ENCODE peak calls at places on chromosome 17, in six cellular contexts. Q is SHP77 treated with DMSO at 0.1 percent for 48 hours, B is T-helper 1 cell, N is NCI-H1417, Y is HS-5, F is psoas muscle. P is an unnamed sample.

GRCh38 chr17:14886200-14886739 is 378.9 kb downstream of the PMP22 start:
- DNase-seq in Q (peak; percentile 2), N (no peak), F (no peak), Y (no peak), B (no peak), P (no peak)

GRCh38 chr17:48606892-48607241 is 2.1 kb upstream of the HOXB6 start:
- DNase-seq in B (no peak), Y (no peak), N (no peak), Q (no peak), F (no peak), P (no peak)

GRCh38 chr17:82966415-82966814 is 113.0 kb upstream of the METRNL start:
- DNase-seq in B (no peak), N (no peak), Y (no peak), F (peak; percentile 10), Q (no peak), P (no peak)

GRCh38 chr17:38600416-38600815 is 5.3 kb downstream of the SRCIN1 start:
- DNase-seq in N (no peak), Q (no peak), F (no peak), B (no peak), Y (no peak), P (no peak)

GRCh38 chr17:80851277-80851925 is 140.2 kb upstream of the CHMP6 start:
- DNase-seq in N (no peak), F (peak; percentile 45), Y (no peak), Q (no peak), B (no peak), P (no peak)

GRCh38 chr17:70767102-70767701 is 597.9 kb downstream of the KCNJ2 start:
- DNase-seq in B (no peak), Y (no peak), N (peak; percentile 74), F (no peak), Q (no peak), P (no peak)

GRCh38 chr17:9256944-9257629 is 235.8 kb downstream of the NTN1 start:
- DNase-seq in N (peak; percentile 4), F (no peak), Q (peak; percentile 27), B (no peak), Y (peak; percentile 6), P (no peak)

GRCh38 chr17:63918305-63918704 is 334 bp downstream of the GH1 start:
- DNase-seq in B (no peak), Y (no peak), N (no peak), F (no peak), Q (no peak), P (no peak)

GRCh38 chr17:7016886-7017826 is 4.7 kb downstream of the RNASEK start:
- DNase-seq in Q (no peak), F (no peak), N (no peak), Y (no peak), B (no peak), P (no peak)

GRCh38 chr17:306116-306515 is 46.5 kb downstream of the RPH3AL start:
- DNase-seq in F (peak; percentile 53), B (no peak), N (no peak), Y (no peak), Q (no peak), P (no peak)

GRCh38 chr17:58283674-58284612 is 3.2 kb upstream of the MPO start:
- DNase-seq in F (no peak), B (no peak), Q (no peak), Y (no peak), N (no peak), P (peak; percentile 23)

GRCh38 chr17:82322526-82323453 is 5.4 kb upstream of the CD7 start:
- DNase-seq in B (no peak), F (no peak), N (no peak), Y (no peak), Q (no peak), P (no peak)

GRCh38 chr17:46770439-46770817 is 48.1 kb downstream of the WNT3 start:
- DNase-seq in B (no peak), N (no peak), Y (no peak), Q (no peak), F (no peak), P (no peak)

GRCh38 chr17:18230288-18231141 is 5.1 kb downstream of the LLGL1 start:
- DNase-seq in Q (no peak), Y (no peak), B (no peak), F (no peak), N (peak; percentile 30), P (no peak)

GRCh38 chr17:79504181-79504605 is 106.7 kb downstream of the RBFOX3 start:
- DNase-seq in Q (no peak), N (no peak), F (no peak), Y (no peak), B (no peak), P (no peak)

GRCh38 chr17:33266116-33266515 is 27.0 kb downstream of the ASIC2 start:
- DNase-seq in Q (no peak), Y (no peak), B (no peak), N (no peak), F (no peak), P (no peak)

GRCh38 chr17:31490991-31491793 is 99.7 kb downstream of the RAB11FIP4 start:
- DNase-seq in Q (no peak), N (no peak), F (peak; percentile 15), Y (no peak), B (no peak), P (no peak)

GRCh38 chr17:82528484-82529265 is 9.1 kb downstream of the FOXK2 start:
- DNase-seq in B (no peak), F (peak; percentile 84), Y (no peak), N (peak; percentile 74), Q (peak; percentile 80), P (peak; percentile 63)

GRCh38 chr17:44354582-44355309 is 8.9 kb downstream of the FAM171A2 start:
- DNase-seq in N (no peak), B (no peak), Q (no peak), F (no peak), Y (no peak), P (no peak)

GRCh38 chr17:81254955-81255717 is 16.0 kb downstream of the NDUFAF8 start:
- DNase-seq in Q (peak; percentile 34), F (peak; percentile 95), N (peak; percentile 98), B (no peak), Y (no peak), P (peak; percentile 75)

GRCh38 chr17:38582069-38582468 is 23.7 kb downstream of the SRCIN1 start:
- DNase-seq in F (no peak), B (no peak), N (no peak), Y (no peak), Q (no peak), P (no peak)

GRCh38 chr17:74972107-74972972 is at the start of gene HID1:
- DNase-seq in Q (peak; percentile 52), N (peak; percentile 87), B (peak; percentile 73), F (peak; percentile 68), Y (no peak), P (peak; percentile 69)

GRCh38 chr17:44971776-44972483 is 3.8 kb upstream of the C1QL1 start:
- DNase-seq in Q (no peak), N (no peak), Y (peak; percentile 26), B (no peak), F (no peak), P (no peak)

GRCh38 chr17:9517396-9517795 is 58.2 kb downstream of the STX8 start:
- DNase-seq in F (no peak), B (no peak), N (no peak), Y (no peak), Q (no peak), P (no peak)

GRCh38 chr17:2376107-2376506 is 24.8 kb downstream of the MNT start:
- DNase-seq in N (peak; percentile 2), B (no peak), Y (no peak), F (no peak), Q (no peak), P (no peak)

GRCh38 chr17:55527520-55528118 is 16.4 kb upstream of the SMIM36 start:
- DNase-seq in N (peak; percentile 21), B (no peak), Q (peak; percentile 6), Y (no peak), F (no peak), P (peak; percentile 48)

P was measured in ureter.